ENCODE peak calls at places on chromosomes 6 and 20, in five cellular contexts. T is K562, Q is astrocyte, Z is HCT116, A is endodermal cell. I is an unnamed sample.

GRCh38 chr6:168150551-168151444 is 71.8 kb upstream of the FRMD1 start:
- DNase-seq in A (peak), Z (no peak), Q (no peak), T (no peak), I (no peak)

GRCh38 chr6:161292145-161292544 is 18.3 kb upstream of the AGPAT4 start:
- DNase-seq in A (no peak), Q (no peak), Z (no peak), T (no peak), I (no peak)

GRCh38 chr6:100267721-100268123 is 197.0 kb downstream of the SIM1 start:
- DNase-seq in T (no peak), A (no peak), Q (peak), Z (no peak), I (peak)

GRCh38 chr20:9867196-9867980 is 28.5 kb upstream of the PAK5 start:
- DNase-seq in Q (no peak), A (no peak), T (no peak), Z (no peak), I (no peak)

GRCh38 chr6:148868314-148868713 is 121.5 kb downstream of the UST start:
- DNase-seq in Q (peak), Z (no peak), A (no peak), T (no peak), I (peak)

GRCh38 chr20:38674178-38675133 is 49.8 kb upstream of the SLC32A1 start:
- DNase-seq in T (peak), Q (peak), A (peak), Z (no peak), I (peak)

GRCh38 chr6:12243169-12243568 is 47.0 kb upstream of the EDN1 start:
- DNase-seq in Q (no peak), T (no peak), Z (no peak), A (no peak), I (no peak)

GRCh38 chr20:44897133-44897532 is 11.6 kb downstream of the YWHAB start:
- DNase-seq in Q (no peak), T (no peak), Z (no peak), A (no peak), I (no peak)

GRCh38 chr20:15191082-15191723 is 853.8 kb upstream of the FLRT3 start:
- DNase-seq in Q (no peak), Z (no peak), A (no peak), T (no peak), I (no peak)

GRCh38 chr6:43737272-43738081 is 32.5 kb upstream of the VEGFA start:
- DNase-seq in A (peak), Z (no peak), Q (no peak), T (no peak), I (peak)

GRCh38 chr6:127117979-127118504 is 429 bp upstream of the RSPO3 start:
- DNase-seq in A (peak), Q (no peak), Z (no peak), T (no peak), I (peak)

GRCh38 chr6:74879234-74879633 is 326.6 kb downstream of the COL12A1 start:
- DNase-seq in A (no peak), T (no peak), Q (peak), Z (no peak), I (peak)

GRCh38 chr20:38275815-38276550 is 15.4 kb upstream of the KIAA1755 start:
- DNase-seq in T (no peak), Q (peak), Z (no peak), A (no peak), I (peak)

GRCh38 chr20:7199867-7200266 is 432.4 kb downstream of the BMP2 start:
- DNase-seq in Z (no peak), T (no peak), A (no peak), Q (no peak), I (no peak)

GRCh38 chr6:156953478-156954146 is 176.4 kb downstream of the ARID1B start:
- DNase-seq in Z (peak), A (no peak), Q (peak), T (peak), I (peak)

GRCh38 chr20:50191566-50192363 is 1.1 kb downstream of the CEBPB start:
- DNase-seq in A (peak), T (peak), Q (peak), Z (no peak), I (peak)

GRCh38 chr6:85346196-85346595 is 103.7 kb upstream of the NT5E start:
- DNase-seq in Q (no peak), A (no peak), T (no peak), Z (no peak), I (no peak)

GRCh38 chr6:23003671-23004598 is 434.6 kb downstream of the HDGFL1 start:
- DNase-seq in A (no peak), Z (no peak), T (no peak), Q (no peak), I (peak)

GRCh38 chr6:43943781-43944250 is 173.8 kb downstream of the VEGFA start:
- DNase-seq in Q (peak), A (peak), Z (no peak), T (no peak), I (no peak)

GRCh38 chr6:29845405-29846006 is 17.9 kb downstream of the HLA-G start:
- DNase-seq in A (no peak), Q (no peak), T (no peak), Z (peak), I (no peak)

GRCh38 chr6:87070750-87071149 is 24.2 kb downstream of the CGA start:
- DNase-seq in A (no peak), T (peak), Z (no peak), Q (no peak), I (no peak)

GRCh38 chr6:40492126-40492525 is 95.0 kb downstream of the LRFN2 start:
- DNase-seq in Z (no peak), Q (no peak), T (no peak), A (peak), I (no peak)

GRCh38 chr20:64142546-64142945 is 21.7 kb upstream of the MYT1 start:
- DNase-seq in Z (no peak), A (no peak), T (no peak), Q (no peak), I (no peak)

GRCh38 chr6:121884056-121884455 is 448.6 kb downstream of the GJA1 start:
- DNase-seq in Q (peak), Z (no peak), T (no peak), A (no peak), I (peak)

GRCh38 chr6:18100296-18100695 is 22.2 kb downstream of the NHLRC1 start:
- DNase-seq in T (no peak), Z (no peak), Q (no peak), A (no peak), I (no peak)

GRCh38 chr20:11445161-11445560 is 472.5 kb upstream of the BTBD3 start:
- DNase-seq in A (no peak), T (no peak), Z (no peak), Q (no peak), I (no peak)

GRCh38 chr6:36852481-36853147 is 13.4 kb upstream of the CPNE5 start:
- DNase-seq in A (peak), Z (no peak), T (no peak), Q (peak), I (peak)

GRCh38 chr6:92684386-92684785 is 735.0 kb downstream of the EPHA7 start:
- DNase-seq in A (no peak), T (no peak), Z (no peak), Q (peak), I (peak)

GRCh38 chr6:3538536-3538935 is 81.7 kb upstream of the SLC22A23 start:
- DNase-seq in Q (no peak), Z (no peak), T (no peak), A (no peak), I (no peak)

GRCh38 chr20:49276895-49277785 is 717 bp downstream of the ZNFX1 start:
- DNase-seq in T (peak), Z (no peak), Q (no peak), A (peak), I (no peak)

GRCh38 chr6:131331873-131332759 is 196.8 kb downstream of the AKAP7 start:
- DNase-seq in Z (no peak), T (no peak), Q (no peak), A (no peak), I (no peak)

GRCh38 chr20:18679020-18679419 is 91.2 kb downstream of the DTD1 start:
- DNase-seq in T (no peak), A (no peak), Z (no peak), Q (peak), I (peak)

GRCh38 chr6:1110164-1110563 is 201.7 kb upstream of the FOXQ1 start:
- DNase-seq in T (no peak), Q (no peak), A (no peak), Z (peak), I (peak)

GRCh38 chr20:60261323-60261722 is 303.1 kb downstream of the CDH26 start:
- DNase-seq in Z (no peak), Q (no peak), A (no peak), T (no peak), I (no peak)

GRCh38 chr20:20897922-20898321 is 185.5 kb upstream of the RALGAPA2 start:
- DNase-seq in T (no peak), Z (no peak), A (peak), Q (no peak), I (no peak)

GRCh38 chr6:6704423-6705060 is 116.0 kb downstream of the LY86 start:
- DNase-seq in Q (no peak), T (peak), A (no peak), Z (no peak), I (peak)

DNA sequence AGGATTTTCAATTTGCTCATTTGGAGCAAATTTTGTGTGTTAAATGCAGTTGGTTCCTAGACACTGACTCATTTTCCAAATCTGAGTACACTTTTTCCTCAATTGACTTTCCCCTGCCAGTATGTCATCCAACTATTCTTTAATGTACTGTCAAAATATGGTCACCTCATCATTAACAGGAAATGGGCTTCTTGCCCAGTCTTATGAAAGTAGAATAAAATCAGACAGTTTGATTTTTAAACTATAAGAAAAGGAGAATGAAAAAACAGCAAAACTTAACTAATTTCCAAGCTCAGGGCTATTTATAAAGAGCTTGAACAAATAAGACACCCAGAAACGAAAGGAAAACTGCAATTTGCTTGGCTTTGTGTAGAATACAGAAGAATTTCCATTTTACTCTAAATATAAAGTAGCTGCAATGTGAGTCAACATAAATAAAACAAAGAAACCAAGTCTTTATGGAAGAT is 43.7 kb upstream of the RAB23 start:
- DNase-seq in A (no peak), T (no peak), Z (no peak), Q (peak), I (peak)
- H3K9ac ChIP-seq in A (no peak), T (no peak), Z (no peak), Q (peak), I (peak)

DNA sequence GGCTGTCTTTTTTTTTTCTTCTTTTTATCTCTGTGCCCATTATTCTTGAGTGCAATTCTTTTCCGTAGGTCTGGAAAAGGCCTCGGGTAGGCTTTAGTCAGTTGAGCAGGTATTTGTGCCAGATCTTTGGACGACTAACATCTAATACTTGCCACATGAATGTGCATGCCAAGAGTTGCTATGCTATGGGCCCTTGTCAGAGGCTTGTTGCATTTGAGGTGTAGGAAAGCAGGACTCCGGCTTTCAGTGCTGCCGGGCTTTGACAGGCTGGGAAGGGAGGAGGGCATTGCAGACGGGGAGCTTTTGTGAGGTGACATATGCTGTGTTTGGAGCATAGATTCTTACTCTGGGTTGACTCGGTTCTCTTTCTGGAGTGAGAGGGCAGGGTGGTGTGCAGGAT is 10.2 kb downstream of the LRRC1 start:
- DNase-seq in Z (no peak), A (peak), T (no peak), Q (no peak), I (no peak)
- H3K9ac ChIP-seq in Z (no peak), A (no peak), T (no peak), Q (no peak), I (no peak)

GRCh38 chr20:26276811-26277210 is 580.2 kb upstream of the ZNF337 start:
- DNase-seq in T (no peak), Q (peak), Z (no peak), A (peak), I (peak)

GRCh38 chr20:26277339-26277738 is 580.7 kb upstream of the ZNF337 start:
- DNase-seq in A (peak), Q (no peak), Z (no peak), T (no peak), I (no peak)

GRCh38 chr20:26279224-26279623 is 582.6 kb upstream of the ZNF337 start:
- DNase-seq in Q (no peak), Z (no peak), A (no peak), T (no peak), I (no peak)
- H3K9ac ChIP-seq in Q (no peak), Z (no peak), A (no peak), T (no peak), I (no peak)

GRCh38 chr6:155528335-155528734 is 72.7 kb upstream of the NOX3 start:
- DNase-seq in T (no peak), Z (no peak), A (no peak), Q (no peak), I (no peak)

GRCh38 chr6:155527443-155527842 is 71.8 kb upstream of the NOX3 start:
- DNase-seq in A (no peak), Q (no peak), Z (no peak), T (no peak), I (no peak)

GRCh38 chr6:155523821-155524238 is 68.2 kb upstream of the NOX3 start:
- DNase-seq in A (peak), Z (no peak), T (no peak), Q (no peak), I (no peak)

GRCh38 chr6:155521719-155522118 is 66.1 kb upstream of the NOX3 start:
- DNase-seq in Q (peak), A (no peak), T (no peak), Z (no peak), I (no peak)

GRCh38 chr6:155524249-155524651 is 68.6 kb upstream of the NOX3 start:
- DNase-seq in T (no peak), A (no peak), Z (no peak), Q (peak), I (peak)
- H3K9ac ChIP-seq in T (no peak), A (no peak), Z (no peak), Q (no peak), I (no peak)

GRCh38 chr6:14384175-14384949 is 266.8 kb downstream of the CD83 start:
- DNase-seq in A (peak), T (no peak), Q (no peak), Z (no peak), I (no peak)

GRCh38 chr6:14382381-14383236 is 265.0 kb downstream of the CD83 start:
- DNase-seq in Q (no peak), Z (no peak), A (no peak), T (no peak), I (no peak)

GRCh38 chr6:14390805-14391204 is 273.2 kb downstream of the CD83 start:
- DNase-seq in Z (no peak), A (no peak), T (no peak), Q (no peak), I (no peak)

GRCh38 chr6:14383393-14384174 is 266.0 kb downstream of the CD83 start:
- DNase-seq in Z (no peak), T (no peak), A (peak), Q (no peak), I (no peak)

GRCh38 chr6:14386263-14386981 is 268.9 kb downstream of the CD83 start:
- DNase-seq in T (no peak), A (peak), Z (no peak), Q (no peak), I (no peak)
- H3K9ac ChIP-seq in T (no peak), A (no peak), Z (no peak), Q (no peak), I (no peak)

DNA sequence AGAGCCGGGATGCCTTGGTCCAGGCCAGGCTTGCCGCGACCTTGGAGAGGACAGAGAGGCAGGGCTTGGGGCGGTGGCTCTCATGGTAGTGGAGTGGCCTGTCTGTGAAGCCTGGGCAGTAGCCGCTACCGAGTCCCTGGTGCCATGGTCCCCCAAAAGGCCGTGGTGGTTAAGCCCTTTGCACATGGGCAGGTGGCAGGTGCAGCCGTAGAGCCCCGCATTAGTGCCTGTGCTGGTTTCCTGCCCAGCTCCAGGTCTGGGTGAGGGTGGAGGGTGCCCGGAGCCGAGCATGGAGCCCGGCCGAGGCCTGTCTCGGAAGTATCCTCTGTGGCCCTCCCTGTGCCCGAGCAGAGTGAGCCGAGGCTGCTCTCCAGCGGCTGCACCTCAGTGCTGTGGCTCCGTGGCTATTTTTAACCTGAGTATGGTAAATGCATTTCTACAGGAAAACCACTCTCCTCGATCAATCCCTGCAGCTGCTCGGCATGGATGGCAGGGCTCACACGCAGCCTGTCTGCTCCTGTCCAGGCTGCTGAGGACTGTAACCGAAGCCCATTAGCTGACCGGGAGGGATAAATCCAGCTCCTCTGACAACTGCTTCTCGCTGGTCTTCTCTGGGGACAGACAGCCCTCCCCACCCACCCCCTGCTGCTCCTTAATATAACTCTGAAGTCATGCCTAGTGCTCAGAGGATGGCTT is 36.3 kb upstream of the GATA5 start:
- DNase-seq in A (no peak), T (no peak), Z (no peak), Q (no peak), I (no peak)
- H3K9ac ChIP-seq in A (no peak), T (no peak), Z (no peak), Q (no peak), I (no peak)

GRCh38 chr20:53738039-53738944 is 144.7 kb upstream of the ZNF217 start:
- DNase-seq in A (peak), Z (no peak), Q (peak), T (peak), I (peak)

GRCh38 chr20:53737404-53738038 is 143.9 kb upstream of the ZNF217 start:
- DNase-seq in Z (no peak), T (peak), Q (peak), A (no peak), I (no peak)

GRCh38 chr20:53736757-53737403 is 143.2 kb upstream of the ZNF217 start:
- DNase-seq in Z (no peak), T (no peak), A (no peak), Q (peak), I (no peak)

GRCh38 chr20:53739799-53740785 is 146.5 kb upstream of the ZNF217 start:
- DNase-seq in T (peak), Q (peak), A (no peak), Z (no peak), I (peak)

DNA sequence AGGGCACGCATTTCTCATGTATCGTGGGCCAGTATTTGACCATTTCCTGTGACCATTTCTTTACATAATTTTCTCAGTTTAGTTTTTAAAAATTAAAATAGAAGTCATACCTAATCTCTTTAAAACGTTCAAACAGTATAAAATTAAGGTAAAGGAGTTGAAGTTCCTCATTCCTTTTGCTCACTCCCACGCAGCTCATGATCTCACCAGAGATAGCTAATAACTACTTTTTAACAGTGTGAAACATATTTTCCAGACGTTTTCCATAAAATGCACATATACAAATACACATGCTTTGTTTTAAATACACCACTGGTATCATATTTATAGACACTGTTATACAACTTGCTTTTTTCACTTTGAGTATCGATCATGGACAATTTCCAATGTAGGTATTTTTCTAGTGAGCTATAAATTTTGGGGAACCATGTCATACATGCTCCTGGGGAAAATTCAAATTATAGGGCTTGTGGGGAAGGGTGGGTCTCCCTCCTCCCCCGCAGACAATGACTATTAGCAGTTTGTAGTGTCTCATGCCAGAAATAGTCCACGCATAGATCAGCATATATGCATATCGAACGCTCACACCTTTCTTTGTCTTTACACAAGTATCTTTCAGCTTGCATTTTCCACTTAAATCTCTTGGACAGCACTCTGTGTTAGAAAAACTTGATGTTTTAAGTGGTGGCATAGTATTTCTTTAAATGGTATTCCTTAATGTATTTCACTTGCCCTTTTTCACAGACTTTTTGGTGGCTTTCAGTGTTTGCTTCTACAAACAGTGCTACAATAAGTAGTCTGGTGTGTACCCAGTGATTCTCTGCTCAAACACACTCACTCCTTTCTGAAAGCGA is 145.5 kb upstream of the ZNF217 start:
- DNase-seq in A (no peak), Z (no peak), T (peak), Q (peak), I (peak)
- H3K9ac ChIP-seq in A (no peak), Z (peak), T (peak), Q (peak), I (peak)

GRCh38 chr6:139538366-139538765 is 163.9 kb upstream of the CITED2 start:
- DNase-seq in Z (no peak), Q (no peak), A (no peak), T (no peak), I (no peak)
- H3K9ac ChIP-seq in Z (no peak), Q (no peak), A (no peak), T (no peak), I (no peak)

I was measured in fibroblast of lung.